ENCODE peak calls at places on chromosome 2, in four cellular contexts. One of them, this sample, is unnamed.

GRCh38 chr2:72613931-72614330 is 211.9 kb downstream of the EXOC6B start:
- DNase-seq in activated T-cell treated with anti-CD3 and anti-CD28 coated beads for 1 hour: no peak
- DNase-seq in kidney glomerular epithelial cell: no peak
- DNase-seq in HTR-8/SVneo: no peak
- DNase-seq in this sample: no peak

GRCh38 chr2:160043265-160043664 is 19.1 kb downstream of the PLA2R1 start:
- DNase-seq in activated T-cell treated with anti-CD3 and anti-CD28 coated beads for 1 hour: no peak
- DNase-seq in kidney glomerular epithelial cell: no peak
- DNase-seq in HTR-8/SVneo: no peak
- DNase-seq in this sample: no peak

GRCh38 chr2:174634130-174635014 is 36.8 kb upstream of the WIPF1 start:
- DNase-seq in activated T-cell treated with anti-CD3 and anti-CD28 coated beads for 1 hour: no peak
- DNase-seq in kidney glomerular epithelial cell: no peak
- DNase-seq in HTR-8/SVneo: no peak
- DNase-seq in this sample: peak

GRCh38 chr2:98464772-98465310 is 20.2 kb downstream of the INPP4A start:
- DNase-seq in activated T-cell treated with anti-CD3 and anti-CD28 coated beads for 1 hour: no peak
- DNase-seq in kidney glomerular epithelial cell: no peak
- DNase-seq in HTR-8/SVneo: no peak
- DNase-seq in this sample: peak

GRCh38 chr2:19783935-19784334 is 117.8 kb downstream of the TTC32 start:
- DNase-seq in activated T-cell treated with anti-CD3 and anti-CD28 coated beads for 1 hour: no peak
- DNase-seq in kidney glomerular epithelial cell: no peak
- DNase-seq in HTR-8/SVneo: no peak
- DNase-seq in this sample: no peak

GRCh38 chr2:10221976-10222870 is 80.5 kb upstream of the HPCAL1 start:
- DNase-seq in activated T-cell treated with anti-CD3 and anti-CD28 coated beads for 1 hour: no peak
- DNase-seq in kidney glomerular epithelial cell: no peak
- DNase-seq in HTR-8/SVneo: no peak
- DNase-seq in this sample: no peak

GRCh38 chr2:226531061-226531460 is 268.6 kb downstream of the IRS1 start:
- DNase-seq in activated T-cell treated with anti-CD3 and anti-CD28 coated beads for 1 hour: no peak
- DNase-seq in kidney glomerular epithelial cell: no peak
- DNase-seq in HTR-8/SVneo: no peak
- DNase-seq in this sample: no peak

GRCh38 chr2:107091163-107091864 is 205.3 kb upstream of the ST6GAL2 start:
- DNase-seq in activated T-cell treated with anti-CD3 and anti-CD28 coated beads for 1 hour: no peak
- DNase-seq in kidney glomerular epithelial cell: peak
- DNase-seq in HTR-8/SVneo: peak
- DNase-seq in this sample: no peak

GRCh38 chr2:121837596-121837995 is 82.1 kb downstream of the TSN start:
- DNase-seq in activated T-cell treated with anti-CD3 and anti-CD28 coated beads for 1 hour: no peak
- DNase-seq in kidney glomerular epithelial cell: no peak
- DNase-seq in HTR-8/SVneo: no peak
- DNase-seq in this sample: no peak

GRCh38 chr2:153622285-153622684 is 143.7 kb upstream of the RPRM start:
- DNase-seq in activated T-cell treated with anti-CD3 and anti-CD28 coated beads for 1 hour: no peak
- DNase-seq in kidney glomerular epithelial cell: no peak
- DNase-seq in HTR-8/SVneo: no peak
- DNase-seq in this sample: no peak

GRCh38 chr2:62747169-62747568 is 41.7 kb downstream of the EHBP1 start:
- DNase-seq in activated T-cell treated with anti-CD3 and anti-CD28 coated beads for 1 hour: no peak
- DNase-seq in kidney glomerular epithelial cell: no peak
- DNase-seq in HTR-8/SVneo: no peak
- DNase-seq in this sample: no peak

GRCh38 chr2:213932-214693 is 49.7 kb downstream of the SH3YL1 start:
- DNase-seq in activated T-cell treated with anti-CD3 and anti-CD28 coated beads for 1 hour: no peak
- DNase-seq in kidney glomerular epithelial cell: no peak
- DNase-seq in HTR-8/SVneo: no peak
- DNase-seq in this sample: no peak

GRCh38 chr2:180505203-180505602 is 475.2 kb upstream of the UBE2E3 start:
- DNase-seq in activated T-cell treated with anti-CD3 and anti-CD28 coated beads for 1 hour: no peak
- DNase-seq in kidney glomerular epithelial cell: no peak
- DNase-seq in HTR-8/SVneo: no peak
- DNase-seq in this sample: no peak

GRCh38 chr2:229815858-229816257 is 101.5 kb upstream of the DNER start:
- DNase-seq in activated T-cell treated with anti-CD3 and anti-CD28 coated beads for 1 hour: no peak
- DNase-seq in kidney glomerular epithelial cell: peak
- DNase-seq in HTR-8/SVneo: peak
- DNase-seq in this sample: no peak

GRCh38 chr2:3639653-3640052 is 18.3 kb upstream of the ALLC start:
- DNase-seq in activated T-cell treated with anti-CD3 and anti-CD28 coated beads for 1 hour: no peak
- DNase-seq in kidney glomerular epithelial cell: no peak
- DNase-seq in HTR-8/SVneo: no peak
- DNase-seq in this sample: no peak

This sample was measured in activated T-helper 2 cell treated with anti-CD3 and anti-CD28 coated beads, Interferon-gamma antibody, Interleukin-2, Interleukin-4, amounts not matched to agents 10 μg/mL and 5 μg/mL and 100 μg/mL, durations not matched to agents 14 hours and 24 hours and 36 hours.